ENCODE peak calls at places on chromosomes 12 and 14, in six cellular contexts. R, T, K, W, L and H are unnamed samples.

GRCh38 chr14:31300296-31300695 is 92.7 kb upstream of the HECTD1 start:
- DNase-seq in R (no peak), T (no peak), K (no peak), W (no peak), L (no peak), H (no peak)

GRCh38 chr12:119006749-119007148 is 25.4 kb downstream of the SRRM4 start:
- DNase-seq in R (no peak), T (no peak), K (no peak), W (no peak), L (no peak), H (no peak)

GRCh38 chr12:6373022-6373787 is 2.2 kb downstream of the SCNN1A start:
- DNase-seq in R (no peak), T (no peak), K (no peak), W (no peak), L (no peak), H (no peak)

GRCh38 chr12:77401480-77402105 is 336.2 kb upstream of the E2F7 start:
- DNase-seq in R (no peak), T (no peak), K (no peak), W (no peak), L (no peak), H (no peak)

GRCh38 chr12:112380663-112381420 is 1.4 kb downstream of the HECTD4 start:
- DNase-seq in R (no peak), T (no peak), K (no peak), W (no peak), L (no peak), H (no peak)

GRCh38 chr12:95003213-95003920 is at the start of gene NDUFA12:
- DNase-seq in R (peak), T (peak), K (peak), W (peak), L (peak), H (peak)

GRCh38 chr12:68514807-68515411 is 95.8 kb upstream of the RAP1B start:
- DNase-seq in R (no peak), T (no peak), K (no peak), W (no peak), L (no peak), H (no peak)

GRCh38 chr14:68471964-68472508 is 320.8 kb downstream of the ZFP36L1 start:
- DNase-seq in R (no peak), T (no peak), K (no peak), W (no peak), L (no peak), H (no peak)

GRCh38 chr12:47276253-47277070 is 196.7 kb upstream of the AMIGO2 start:
- DNase-seq in R (no peak), T (peak), K (peak), W (peak), L (no peak), H (peak)

GRCh38 chr14:30998100-30998706 is 27.2 kb upstream of the AP4S1 start:
- DNase-seq in R (no peak), T (peak), K (no peak), W (no peak), L (no peak), H (no peak)

GRCh38 chr12:127334324-127334723 is 932.6 kb upstream of the TMEM132C start:
- DNase-seq in R (no peak), T (no peak), K (no peak), W (no peak), L (no peak), H (no peak)

GRCh38 chr12:12939888-12940287 is 12.1 kb downstream of the GPRC5D start:
- DNase-seq in R (no peak), T (no peak), K (no peak), W (no peak), L (no peak), H (no peak)

GRCh38 chr14:70754989-70755388 is 54.3 kb downstream of the MAP3K9 start:
- DNase-seq in R (peak), T (peak), K (no peak), W (no peak), L (no peak), H (no peak)

GRCh38 chr12:93825926-93826599 is 148.9 kb downstream of the CRADD start:
- DNase-seq in R (no peak), T (no peak), K (no peak), W (no peak), L (no peak), H (no peak)

GRCh38 chr14:48771717-48772116 is 814.5 kb downstream of the RPS29 start:
- DNase-seq in R (no peak), T (no peak), K (no peak), W (no peak), L (no peak), H (no peak)

GRCh38 chr12:107436836-107437235 is 248.8 kb upstream of the PWP1 start:
- DNase-seq in R (no peak), T (peak), K (no peak), W (no peak), L (no peak), H (no peak)

GRCh38 chr12:78951746-78952532 is 87.4 kb downstream of the SYT1 start:
- DNase-seq in R (no peak), T (no peak), K (no peak), W (no peak), L (no peak), H (no peak)